ENCODE peak calls at places on chromosomes 7 and 10, in four cellular contexts. One of them, this sample, is unnamed.

GRCh38 chr7:47758546-47758945 is 176.6 kb upstream of the TNS3 start:
- DNase-seq in CD4-positive, alpha-beta memory T cell: no peak
- DNase-seq in sigmoid colon: no peak
- DNase-seq in cardiac muscle cell: no peak
- DNase-seq in this sample: no peak

GRCh38 chr10:21092683-21093524 is 195.8 kb upstream of the NEBL start:
- DNase-seq in sigmoid colon: no peak
- DNase-seq in cardiac muscle cell: no peak
- DNase-seq in CD4-positive, alpha-beta memory T cell: no peak
- DNase-seq in this sample: no peak

GRCh38 chr10:100020161-100020882 is 10.6 kb upstream of the DNMBP start:
- DNase-seq in CD4-positive, alpha-beta memory T cell: no peak
- DNase-seq in cardiac muscle cell: no peak
- DNase-seq in sigmoid colon: no peak
- DNase-seq in this sample: no peak

GRCh38 chr10:99346247-99346646 is 17.1 kb downstream of the CNNM1 start:
- DNase-seq in sigmoid colon: no peak
- DNase-seq in CD4-positive, alpha-beta memory T cell: no peak
- DNase-seq in cardiac muscle cell: no peak
- DNase-seq in this sample: no peak

GRCh38 chr10:82691211-82691610 is 816.2 kb downstream of the NRG3 start:
- DNase-seq in cardiac muscle cell: no peak
- DNase-seq in sigmoid colon: no peak
- DNase-seq in CD4-positive, alpha-beta memory T cell: no peak
- DNase-seq in this sample: no peak

GRCh38 chr7:106504620-106505019 is 156.3 kb downstream of the CCDC71L start:
- DNase-seq in sigmoid colon: no peak
- DNase-seq in CD4-positive, alpha-beta memory T cell: no peak
- DNase-seq in cardiac muscle cell: no peak
- DNase-seq in this sample: no peak

GRCh38 chr7:149729586-149729982 is 43.8 kb downstream of the ZNF467 start:
- DNase-seq in CD4-positive, alpha-beta memory T cell: no peak
- DNase-seq in sigmoid colon: peak; percentile 25
- DNase-seq in cardiac muscle cell: no peak
- DNase-seq in this sample: no peak

GRCh38 chr10:93568105-93568390 is 1.6 kb downstream of the FFAR4 start:
- DNase-seq in cardiac muscle cell: no peak
- DNase-seq in CD4-positive, alpha-beta memory T cell: no peak
- DNase-seq in sigmoid colon: peak; percentile 57
- DNase-seq in this sample: no peak

GRCh38 chr10:120517881-120518484 is 61.0 kb downstream of the PLPP4 start:
- DNase-seq in cardiac muscle cell: no peak
- DNase-seq in sigmoid colon: no peak
- DNase-seq in CD4-positive, alpha-beta memory T cell: no peak
- DNase-seq in this sample: no peak

GRCh38 chr10:30537586-30537985 is 92.0 kb downstream of the LYZL2 start:
- DNase-seq in sigmoid colon: no peak
- DNase-seq in cardiac muscle cell: no peak
- DNase-seq in CD4-positive, alpha-beta memory T cell: no peak
- DNase-seq in this sample: no peak

GRCh38 chr10:30535677-30536076 is 93.9 kb downstream of the LYZL2 start:
- DNase-seq in sigmoid colon: no peak
- DNase-seq in cardiac muscle cell: no peak
- DNase-seq in CD4-positive, alpha-beta memory T cell: no peak
- DNase-seq in this sample: no peak

GRCh38 chr10:30536578-30536977 is 93.0 kb downstream of the LYZL2 start:
- DNase-seq in cardiac muscle cell: no peak
- DNase-seq in CD4-positive, alpha-beta memory T cell: no peak
- DNase-seq in sigmoid colon: peak; percentile 4
- DNase-seq in this sample: no peak

GRCh38 chr10:30531751-30532530 is 97.6 kb downstream of the LYZL2 start:
- DNase-seq in sigmoid colon: peak; percentile 52
- DNase-seq in cardiac muscle cell: no peak
- DNase-seq in CD4-positive, alpha-beta memory T cell: no peak
- DNase-seq in this sample: no peak

DNA sequence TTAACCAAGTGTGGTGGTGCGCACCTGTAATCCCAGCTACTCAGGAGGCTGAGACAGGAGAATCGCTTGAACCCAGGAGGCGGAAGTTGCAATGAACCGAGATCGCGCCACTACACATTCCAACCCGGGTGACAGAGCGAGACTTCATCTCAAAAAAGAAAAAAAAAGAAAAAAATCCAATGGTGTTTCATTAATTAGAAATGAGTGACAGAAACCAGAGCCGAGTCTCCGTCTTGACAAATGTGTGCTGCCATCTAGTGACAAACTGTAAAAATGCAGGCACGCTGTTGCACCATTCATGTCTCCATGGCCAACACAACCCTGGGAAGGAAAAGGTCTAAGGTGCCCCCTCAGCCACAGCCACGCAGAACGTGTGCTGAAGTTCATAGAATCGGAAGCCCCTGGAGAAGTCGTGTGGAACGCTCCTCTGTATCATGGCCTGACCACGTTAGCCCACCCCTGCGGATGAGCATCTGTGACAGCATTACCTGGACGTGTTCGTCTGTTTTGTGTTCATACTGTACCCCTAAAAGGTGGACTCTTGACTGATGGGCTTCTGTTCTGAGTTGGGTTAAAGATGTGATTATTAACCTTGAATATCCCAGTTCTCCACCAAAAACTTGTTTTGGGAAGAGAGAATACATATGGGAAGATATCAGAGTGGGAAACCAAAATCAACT is 94.9 kb downstream of the LYZL2 start:
- DNase-seq in sigmoid colon: peak; percentile 86
- DNase-seq in CD4-positive, alpha-beta memory T cell: peak; percentile 74
- DNase-seq in cardiac muscle cell: peak; percentile 84
- DNase-seq in this sample: peak; percentile 77
- H3K4me3 ChIP-seq in sigmoid colon: no peak overlapping the region
- H3K4me3 ChIP-seq in CD4-positive, alpha-beta memory T cell: no peak overlapping the region
- H3K4me3 ChIP-seq in cardiac muscle cell: no peak overlapping the region
- H3K4me3 ChIP-seq in this sample: no peak overlapping the region

DNA sequence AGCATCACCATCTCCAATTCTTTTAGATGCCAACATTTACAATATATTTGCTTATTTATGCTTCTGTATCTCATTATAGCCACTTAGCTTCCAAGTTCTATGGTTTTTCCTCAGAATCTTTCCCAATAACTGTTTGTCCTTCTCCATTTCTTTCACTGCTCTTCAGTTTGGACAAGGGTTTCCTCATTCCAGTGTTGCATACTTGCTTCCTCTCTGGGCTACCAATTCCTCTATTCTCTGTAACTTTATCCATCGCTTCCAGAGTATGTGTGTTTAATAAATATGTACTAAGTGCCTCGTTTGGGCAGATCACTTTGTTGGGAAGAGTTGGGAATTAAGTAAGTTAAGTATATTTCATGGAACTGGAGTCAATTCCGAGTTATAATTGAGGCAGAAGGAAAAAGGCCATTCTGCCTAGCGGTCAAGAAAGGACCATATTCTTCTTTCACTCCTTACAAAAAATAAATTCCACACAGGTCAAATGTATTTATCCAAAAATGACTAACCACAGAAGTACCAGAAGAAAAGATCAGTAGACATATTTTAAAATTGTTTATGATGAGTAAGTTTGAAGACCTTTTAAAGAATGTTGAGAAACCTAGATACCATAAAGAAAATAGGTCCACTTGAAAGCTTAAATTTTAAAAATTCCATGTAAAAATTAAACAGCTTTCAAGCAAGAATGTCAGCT is 10.8 kb downstream of the STAMBPL1 start:
- DNase-seq in cardiac muscle cell: no peak
- DNase-seq in CD4-positive, alpha-beta memory T cell: no peak
- DNase-seq in sigmoid colon: no peak
- DNase-seq in this sample: no peak
- H3K4me1 ChIP-seq in cardiac muscle cell: no peaks in the 10 kb centered on the region
- H3K4me1 ChIP-seq in CD4-positive, alpha-beta memory T cell: peaks cover 62% of the 10 kb centered on the region
- H3K4me1 ChIP-seq in sigmoid colon: no peaks in the 10 kb centered on the region
- H3K4me1 ChIP-seq in this sample: no peaks in the 10 kb centered on the region

DNA sequence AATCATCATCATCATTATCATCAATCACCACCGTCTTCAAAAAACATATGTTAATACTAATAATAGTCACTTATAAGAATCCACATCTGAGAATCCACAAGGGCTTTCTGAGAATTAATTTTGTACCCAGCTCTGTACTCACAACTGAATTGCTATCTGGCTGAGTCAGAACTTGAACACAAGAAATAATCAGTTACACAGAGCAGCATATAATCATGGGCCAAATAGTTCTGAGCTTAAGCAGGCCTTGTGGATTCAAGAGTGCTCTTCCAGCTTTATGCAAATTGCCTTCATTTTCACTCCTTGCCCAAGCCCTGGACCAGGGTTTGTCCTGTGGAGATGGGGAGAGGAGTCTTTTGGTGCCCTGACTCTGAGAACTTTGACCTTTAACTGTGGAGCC is 304.5 kb downstream of the ZNF248 start:
- DNase-seq in sigmoid colon: no peak
- DNase-seq in cardiac muscle cell: no peak
- DNase-seq in CD4-positive, alpha-beta memory T cell: no peak
- DNase-seq in this sample: no peak
- H3K27ac ChIP-seq in sigmoid colon: no peak overlapping the region
- H3K27ac ChIP-seq in cardiac muscle cell: no peak overlapping the region
- H3K27ac ChIP-seq in CD4-positive, alpha-beta memory T cell: no peak overlapping the region
- H3K27ac ChIP-seq in this sample: no peak overlapping the region

GRCh38 chr7:130921391-130922180 is 187.6 kb upstream of the KLF14 start:
- DNase-seq in cardiac muscle cell: peak; percentile 16
- DNase-seq in sigmoid colon: peak; percentile 79
- DNase-seq in CD4-positive, alpha-beta memory T cell: no peak
- DNase-seq in this sample: peak; percentile 85
- H3K4me3 ChIP-seq in cardiac muscle cell: no peak overlapping the region
- H3K4me3 ChIP-seq in sigmoid colon: peak overlapping the region; percentile 16
- H3K4me3 ChIP-seq in CD4-positive, alpha-beta memory T cell: no peak overlapping the region
- H3K4me3 ChIP-seq in this sample: peak overlapping the region; percentile 15

GRCh38 chr10:125094826-125095225 is 65.5 kb downstream of the CTBP2 start:
- DNase-seq in sigmoid colon: peak; percentile 59
- DNase-seq in CD4-positive, alpha-beta memory T cell: no peak
- DNase-seq in cardiac muscle cell: no peak
- DNase-seq in this sample: no peak

GRCh38 chr10:125093199-125093841 is 67.0 kb downstream of the CTBP2 start:
- DNase-seq in CD4-positive, alpha-beta memory T cell: no peak
- DNase-seq in cardiac muscle cell: peak; percentile 30
- DNase-seq in sigmoid colon: peak; percentile 84
- DNase-seq in this sample: peak; percentile 60

GRCh38 chr10:125091891-125092290 is 68.5 kb downstream of the CTBP2 start:
- DNase-seq in cardiac muscle cell: no peak
- DNase-seq in sigmoid colon: no peak
- DNase-seq in CD4-positive, alpha-beta memory T cell: no peak
- DNase-seq in this sample: no peak

GRCh38 chr10:125094111-125094705 is 66.2 kb downstream of the CTBP2 start:
- DNase-seq in CD4-positive, alpha-beta memory T cell: no peak
- DNase-seq in sigmoid colon: peak; percentile 56
- DNase-seq in cardiac muscle cell: no peak
- DNase-seq in this sample: no peak

DNA sequence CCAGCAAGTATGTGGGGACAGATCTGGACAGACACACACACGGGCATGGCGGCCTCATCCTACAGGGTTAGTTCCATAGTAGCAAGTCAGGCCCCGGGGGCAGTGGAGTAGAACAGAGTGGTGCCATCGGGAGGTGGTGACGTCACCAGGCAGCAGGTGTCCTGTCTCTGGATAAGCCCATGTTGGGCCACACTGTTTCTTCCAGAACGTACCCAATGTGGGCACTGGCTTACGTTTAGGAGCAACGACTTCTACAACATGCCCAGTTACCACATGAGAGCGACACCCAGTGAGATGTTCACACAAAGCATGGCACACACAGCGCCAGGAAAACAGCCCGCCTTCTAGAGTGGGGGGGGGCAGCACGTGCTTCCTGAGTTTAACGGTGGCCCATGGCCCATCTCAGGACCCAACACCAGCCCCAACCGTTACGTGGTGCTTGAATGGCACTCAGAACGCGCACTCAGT is 67.8 kb downstream of the CTBP2 start:
- DNase-seq in sigmoid colon: peak; percentile 67
- DNase-seq in cardiac muscle cell: no peak
- DNase-seq in CD4-positive, alpha-beta memory T cell: no peak
- DNase-seq in this sample: no peak
- H3K4me1 ChIP-seq in sigmoid colon: peaks cover 72% of the 10 kb centered on the region
- H3K4me1 ChIP-seq in cardiac muscle cell: peaks cover 15% of the 10 kb centered on the region
- H3K4me1 ChIP-seq in CD4-positive, alpha-beta memory T cell: no peaks in the 10 kb centered on the region
- H3K4me1 ChIP-seq in this sample: no peaks in the 10 kb centered on the region

GRCh38 chr10:97538401-97538800 is 34.2 kb upstream of the ANKRD2 start:
- DNase-seq in cardiac muscle cell: no peak
- DNase-seq in CD4-positive, alpha-beta memory T cell: no peak
- DNase-seq in sigmoid colon: no peak
- DNase-seq in this sample: peak; percentile 32
- H3K27ac ChIP-seq in cardiac muscle cell: no peak overlapping the region
- H3K27ac ChIP-seq in CD4-positive, alpha-beta memory T cell: no peak overlapping the region
- H3K27ac ChIP-seq in sigmoid colon: peak overlapping the region; percentile 5
- H3K27ac ChIP-seq in this sample: peak overlapping the region; percentile 58

GRCh38 chr7:75869776-75870379 is 9.0 kb upstream of the RHBDD2 start:
- DNase-seq in CD4-positive, alpha-beta memory T cell: no peak
- DNase-seq in cardiac muscle cell: no peak
- DNase-seq in sigmoid colon: no peak
- DNase-seq in this sample: no peak

GRCh38 chr7:75867390-75867717 is 11.5 kb upstream of the RHBDD2 start:
- DNase-seq in sigmoid colon: no peak
- DNase-seq in cardiac muscle cell: no peak
- DNase-seq in CD4-positive, alpha-beta memory T cell: no peak
- DNase-seq in this sample: no peak

GRCh38 chr7:75866129-75866496 is 12.7 kb upstream of the RHBDD2 start:
- DNase-seq in CD4-positive, alpha-beta memory T cell: no peak
- DNase-seq in cardiac muscle cell: no peak
- DNase-seq in sigmoid colon: no peak
- DNase-seq in this sample: no peak

GRCh38 chr7:75868153-75868552 is 10.7 kb upstream of the RHBDD2 start:
- DNase-seq in CD4-positive, alpha-beta memory T cell: no peak
- DNase-seq in cardiac muscle cell: no peak
- DNase-seq in sigmoid colon: no peak
- DNase-seq in this sample: no peak

GRCh38 chr7:75866497-75867389 is 12.1 kb upstream of the RHBDD2 start:
- DNase-seq in cardiac muscle cell: peak; percentile 71
- DNase-seq in CD4-positive, alpha-beta memory T cell: peak; percentile 36
- DNase-seq in sigmoid colon: peak; percentile 77
- DNase-seq in this sample: peak; percentile 78
- H3K4me3 ChIP-seq in cardiac muscle cell: no peak overlapping the region
- H3K4me3 ChIP-seq in CD4-positive, alpha-beta memory T cell: no peak overlapping the region
- H3K4me3 ChIP-seq in sigmoid colon: no peak overlapping the region
- H3K4me3 ChIP-seq in this sample: no peak overlapping the region

GRCh38 chr10:18523025-18523424 is 128.4 kb downstream of the NSUN6 start:
- DNase-seq in CD4-positive, alpha-beta memory T cell: no peak
- DNase-seq in cardiac muscle cell: no peak
- DNase-seq in sigmoid colon: no peak
- DNase-seq in this sample: no peak

GRCh38 chr10:18527692-18528091 is 123.7 kb downstream of the NSUN6 start:
- DNase-seq in sigmoid colon: no peak
- DNase-seq in CD4-positive, alpha-beta memory T cell: no peak
- DNase-seq in cardiac muscle cell: no peak
- DNase-seq in this sample: no peak

GRCh38 chr10:18528292-18528691 is 123.1 kb downstream of the NSUN6 start:
- DNase-seq in CD4-positive, alpha-beta memory T cell: no peak
- DNase-seq in cardiac muscle cell: no peak
- DNase-seq in sigmoid colon: no peak
- DNase-seq in this sample: no peak

GRCh38 chr10:18523858-18524257 is 127.5 kb downstream of the NSUN6 start:
- DNase-seq in sigmoid colon: no peak
- DNase-seq in CD4-positive, alpha-beta memory T cell: no peak
- DNase-seq in cardiac muscle cell: no peak
- DNase-seq in this sample: no peak
- H3K4me1 ChIP-seq in sigmoid colon: peaks cover 12% of the 10 kb centered on the region
- H3K4me1 ChIP-seq in CD4-positive, alpha-beta memory T cell: no peaks in the 10 kb centered on the region
- H3K4me1 ChIP-seq in cardiac muscle cell: peaks cover 15% of the 10 kb centered on the region
- H3K4me1 ChIP-seq in this sample: no peaks in the 10 kb centered on the region